ENCODE peak calls at places on chromosomes 2 and 18, in five cellular contexts. H is left ventricle myocardium inferior, A is neural progenitor cell, U is fibroblast of the aortic adventitia, M is adrenal gland. L is an unnamed sample.

GRCh38 chr2:10258726-10259125 is 44.0 kb upstream of the HPCAL1 start:
- DNase-seq in H (peak), M (no peak), U (no peak), A (no peak), L (no peak)

GRCh38 chr2:230564805-230565779 is 147.6 kb upstream of the CAB39 start:
- DNase-seq in A (no peak), U (no peak), M (no peak), H (no peak), L (no peak)

GRCh38 chr2:226717719-226718118 is 81.9 kb downstream of the IRS1 start:
- DNase-seq in H (no peak), U (no peak), A (no peak), M (no peak), L (no peak)

GRCh38 chr2:212949786-212950185 is 201.6 kb downstream of the IKZF2 start:
- DNase-seq in M (no peak), H (no peak), A (no peak), U (no peak), L (no peak)

GRCh38 chr2:15325296-15325695 is 235.8 kb downstream of the NBAS start:
- DNase-seq in M (no peak), U (no peak), A (no peak), H (no peak), L (no peak)

GRCh38 chr18:5582849-5583667 is 39.3 kb upstream of the EPB41L3 start:
- DNase-seq in M (no peak), H (no peak), U (no peak), A (no peak), L (no peak)

GRCh38 chr2:74333896-74334586 is 9.2 kb downstream of the SLC4A5 start:
- DNase-seq in U (no peak), H (no peak), M (no peak), A (no peak), L (no peak)

GRCh38 chr18:46407471-46408166 is 249.4 kb downstream of the LOXHD1 start:
- DNase-seq in U (peak), A (no peak), H (no peak), M (no peak), L (peak)

GRCh38 chr2:72457801-72458516 is 310.3 kb upstream of the CYP26B1 start:
- DNase-seq in A (no peak), U (peak), M (no peak), H (no peak), L (no peak)

GRCh38 chr2:190938761-190939335 is 58.2 kb downstream of the GLS start:
- DNase-seq in U (no peak), H (no peak), M (no peak), A (no peak), L (no peak)

GRCh38 chr2:170771049-170771937 is 1.1 kb downstream of the ERICH2 start:
- DNase-seq in A (peak), H (no peak), U (peak), M (no peak), L (peak)

GRCh38 chr2:106143495-106144215 is 50.4 kb downstream of the UXS1 start:
- DNase-seq in A (no peak), U (no peak), H (no peak), M (no peak), L (no peak)

GRCh38 chr2:234676109-234676858 is 179.4 kb upstream of the ARL4C start:
- DNase-seq in H (no peak), A (no peak), M (no peak), U (no peak), L (no peak)

GRCh38 chr18:31587538-31587937 is 4.1 kb upstream of the TTR start:
- DNase-seq in U (peak), H (no peak), M (no peak), A (no peak), L (no peak)

GRCh38 chr18:43571078-43571689 is 293.9 kb upstream of the SYT4 start:
- DNase-seq in U (peak), A (peak), H (no peak), M (peak), L (peak)